ENCODE peak calls at places on chromosome 6, in seven cellular contexts. K is NT2/D1; B is activated CD8-positive, alpha-beta memory T cell treated with anti-CD3 and anti-CD28 coated beads for 48 hours; C is WTC11; Q is lung; V is stimulated activated CD4-positive, alpha-beta T cell treated with anti-CD3 and anti-CD28 coated beads, Interleukin-15, amount 100 ng/mL, for 1 hour; G is anterior cingulate cortex. F is an unnamed sample.

GRCh38 chr6:100691972-100692371 is 189.2 kb downstream of the ASCC3 start:
- DNase-seq in K (no peak), B (no peak), C (no peak), Q (no peak), V (no peak), G (no peak), F (no peak)

GRCh38 chr6:131013495-131013894 is 49.5 kb downstream of the EPB41L2 start:
- DNase-seq in K (no peak), B (no peak), C (no peak), Q (no peak), V (no peak), G (peak; percentile 63), F (no peak)

GRCh38 chr6:17983712-17984111 is 3.7 kb downstream of the KIF13A start:
- DNase-seq in K (no peak), B (no peak), C (no peak), Q (no peak), V (no peak), G (no peak), F (no peak)

GRCh38 chr6:46378882-46379405 is 112.3 kb downstream of the RCAN2 start:
- DNase-seq in K (no peak), B (no peak), C (no peak), Q (no peak), V (no peak), G (peak; percentile 82), F (no peak)

GRCh38 chr6:217048-217659 is 75.1 kb upstream of the DUSP22 start:
- DNase-seq in K (peak; percentile 20), B (no peak), C (peak; percentile 79), Q (no peak), V (no peak), G (no peak), F (peak; percentile 54)

GRCh38 chr6:91031581-91031980 is 444.7 kb upstream of the MAP3K7 start:
- DNase-seq in K (no peak), B (no peak), C (peak; percentile 17), Q (no peak), V (no peak), G (no peak), F (no peak)

GRCh38 chr6:85078071-85078470 is 313.7 kb upstream of the TBX18 start:
- DNase-seq in K (no peak), B (no peak), C (no peak), Q (no peak), V (no peak), G (no peak), F (no peak)

GRCh38 chr6:28838289-28838633 is 85.5 kb downstream of the TRIM27 start:
- DNase-seq in K (no peak), B (peak; percentile 26), C (peak; percentile 40), Q (peak; percentile 49), V (peak; percentile 42), G (peak; percentile 77), F (peak; percentile 80)

GRCh38 chr6:89323461-89324098 is 8.5 kb upstream of the GABRR2 start:
- DNase-seq in K (no peak), B (no peak), C (no peak), Q (no peak), V (no peak), G (no peak), F (no peak)

GRCh38 chr6:129184808-129185366 is 301.9 kb downstream of the LAMA2 start:
- DNase-seq in K (no peak), B (no peak), C (no peak), Q (no peak), V (no peak), G (no peak), F (no peak)

GRCh38 chr6:38370653-38371311 is 268.9 kb downstream of the BTBD9 start:
- DNase-seq in K (no peak), B (no peak), C (no peak), Q (no peak), V (no peak), G (no peak), F (no peak)

GRCh38 chr6:24522090-24522820 is 27.5 kb downstream of the ALDH5A1 start:
- DNase-seq in K (no peak), B (no peak), C (no peak), Q (no peak), V (no peak), G (peak; percentile 32), F (no peak)

GRCh38 chr6:9537381-9537780 is 877.5 kb downstream of the TFAP2A start:
- DNase-seq in K (no peak), B (no peak), C (no peak), Q (no peak), V (no peak), G (no peak), F (no peak)

F was measured in neural progenitor cell.